ENCODE peak calls at places on chromosomes 6 and 20, in eight cellular contexts. One of them, this sample, is unnamed.

GRCh38 chr20:32625996-32626395 is 40.9 kb upstream of the NOL4L start:
- DNase-seq in NCI-H460: no peak
- DNase-seq in HT1080: no peak
- DNase-seq in effector CD4-positive, alpha-beta T cell: no peak
- DNase-seq in NCI-H2107: no peak
- DNase-seq in stomach: no peak
- DNase-seq in fibroblast of villous mesenchyme: no peak
- DNase-seq in pancreas: no peak
- DNase-seq in this sample: no peak

GRCh38 chr6:43910638-43911353 is 140.8 kb downstream of the VEGFA start:
- DNase-seq in NCI-H460: peak
- DNase-seq in HT1080: peak
- DNase-seq in effector CD4-positive, alpha-beta T cell: no peak
- DNase-seq in NCI-H2107: no peak
- DNase-seq in stomach: no peak
- DNase-seq in fibroblast of villous mesenchyme: peak
- DNase-seq in pancreas: no peak
- DNase-seq in this sample: no peak

GRCh38 chr6:9456241-9456658 is 958.6 kb downstream of the TFAP2A start:
- DNase-seq in NCI-H460: no peak
- DNase-seq in HT1080: peak
- DNase-seq in effector CD4-positive, alpha-beta T cell: no peak
- DNase-seq in NCI-H2107: no peak
- DNase-seq in stomach: no peak
- DNase-seq in fibroblast of villous mesenchyme: no peak
- DNase-seq in pancreas: no peak
- DNase-seq in this sample: no peak

GRCh38 chr20:60600036-60600435 is 641.8 kb downstream of the CDH26 start:
- DNase-seq in NCI-H460: no peak
- DNase-seq in HT1080: no peak
- DNase-seq in effector CD4-positive, alpha-beta T cell: no peak
- DNase-seq in NCI-H2107: no peak
- DNase-seq in stomach: no peak
- DNase-seq in fibroblast of villous mesenchyme: no peak
- DNase-seq in pancreas: no peak
- DNase-seq in this sample: no peak

GRCh38 chr6:152368761-152369624 is 268.2 kb downstream of the SYNE1 start:
- DNase-seq in NCI-H460: no peak
- DNase-seq in HT1080: no peak
- DNase-seq in effector CD4-positive, alpha-beta T cell: no peak
- DNase-seq in NCI-H2107: no peak
- DNase-seq in stomach: peak
- DNase-seq in fibroblast of villous mesenchyme: peak
- DNase-seq in pancreas: peak
- DNase-seq in this sample: peak

GRCh38 chr6:31270788-31271640 is 878 bp downstream of the HLA-C start:
- DNase-seq in NCI-H460: no peak
- DNase-seq in HT1080: no peak
- DNase-seq in effector CD4-positive, alpha-beta T cell: peak
- DNase-seq in NCI-H2107: no peak
- DNase-seq in stomach: peak
- DNase-seq in fibroblast of villous mesenchyme: peak
- DNase-seq in pancreas: peak
- DNase-seq in this sample: peak

GRCh38 chr6:89927788-89928565 is 33.7 kb downstream of the GJA10 start:
- DNase-seq in NCI-H460: no peak
- DNase-seq in HT1080: peak
- DNase-seq in effector CD4-positive, alpha-beta T cell: no peak
- DNase-seq in NCI-H2107: no peak
- DNase-seq in stomach: no peak
- DNase-seq in fibroblast of villous mesenchyme: no peak
- DNase-seq in pancreas: no peak
- DNase-seq in this sample: peak

GRCh38 chr6:139605350-139605749 is 230.9 kb upstream of the CITED2 start:
- DNase-seq in NCI-H460: no peak
- DNase-seq in HT1080: peak
- DNase-seq in effector CD4-positive, alpha-beta T cell: no peak
- DNase-seq in NCI-H2107: no peak
- DNase-seq in stomach: no peak
- DNase-seq in fibroblast of villous mesenchyme: peak
- DNase-seq in pancreas: no peak
- DNase-seq in this sample: peak

GRCh38 chr6:6007311-6008113 is 787 bp upstream of the NRN1 start:
- DNase-seq in NCI-H460: no peak
- DNase-seq in HT1080: no peak
- DNase-seq in effector CD4-positive, alpha-beta T cell: no peak
- DNase-seq in NCI-H2107: no peak
- DNase-seq in stomach: no peak
- DNase-seq in fibroblast of villous mesenchyme: no peak
- DNase-seq in pancreas: no peak
- DNase-seq in this sample: no peak

GRCh38 chr20:58839474-58839874 is 11.2 kb downstream of the GNAS-AS1 start:
- DNase-seq in NCI-H460: peak
- DNase-seq in HT1080: no peak
- DNase-seq in effector CD4-positive, alpha-beta T cell: no peak
- DNase-seq in NCI-H2107: peak
- DNase-seq in stomach: no peak
- DNase-seq in fibroblast of villous mesenchyme: peak
- DNase-seq in pancreas: peak
- DNase-seq in this sample: peak

GRCh38 chr6:111765681-111766523 is 107.3 kb downstream of the FYN start:
- DNase-seq in NCI-H460: no peak
- DNase-seq in HT1080: no peak
- DNase-seq in effector CD4-positive, alpha-beta T cell: no peak
- DNase-seq in NCI-H2107: no peak
- DNase-seq in stomach: no peak
- DNase-seq in fibroblast of villous mesenchyme: peak
- DNase-seq in pancreas: no peak
- DNase-seq in this sample: no peak

GRCh38 chr6:111013144-111013905 is 31.5 kb downstream of the RPF2 start:
- DNase-seq in NCI-H460: no peak
- DNase-seq in HT1080: no peak
- DNase-seq in effector CD4-positive, alpha-beta T cell: no peak
- DNase-seq in NCI-H2107: no peak
- DNase-seq in stomach: no peak
- DNase-seq in fibroblast of villous mesenchyme: peak
- DNase-seq in pancreas: no peak
- DNase-seq in this sample: no peak

GRCh38 chr6:147283460-147283859 is 79.2 kb downstream of the STXBP5 start:
- DNase-seq in NCI-H460: no peak
- DNase-seq in HT1080: no peak
- DNase-seq in effector CD4-positive, alpha-beta T cell: no peak
- DNase-seq in NCI-H2107: no peak
- DNase-seq in stomach: no peak
- DNase-seq in fibroblast of villous mesenchyme: peak
- DNase-seq in pancreas: no peak
- DNase-seq in this sample: no peak

GRCh38 chr6:157879034-157879872 is 56.2 kb downstream of the SNX9 start:
- DNase-seq in NCI-H460: no peak
- DNase-seq in HT1080: no peak
- DNase-seq in effector CD4-positive, alpha-beta T cell: no peak
- DNase-seq in NCI-H2107: no peak
- DNase-seq in stomach: no peak
- DNase-seq in fibroblast of villous mesenchyme: no peak
- DNase-seq in pancreas: no peak
- DNase-seq in this sample: no peak

This sample was measured in cardiac muscle cell.